ENCODE peak calls at places on chromosome 1, in four cellular contexts. J is GM20000, M is AG04450, B is fibroblast of lung. Z is an unnamed sample.

GRCh38 chr1:167057297-167057688 is 32.9 kb downstream of the GPA33 start:
- DNase-seq in J (peak), M (no peak), B (peak), Z (no peak)

GRCh38 chr1:61056674-61057439 is 25.5 kb upstream of the NFIA start:
- DNase-seq in J (no peak), M (no peak), B (peak), Z (peak)

GRCh38 chr1:209609403-209610377 is 26.2 kb downstream of the CAMK1G start:
- DNase-seq in J (no peak), M (no peak), B (no peak), Z (no peak)

GRCh38 chr1:182093781-182094180 is 32.3 kb upstream of the ZNF648 start:
- DNase-seq in J (no peak), M (no peak), B (no peak), Z (no peak)

GRCh38 chr1:47834326-47834725 is 162.9 kb downstream of the TRABD2B start:
- DNase-seq in J (no peak), M (no peak), B (no peak), Z (no peak)

GRCh38 chr1:192104852-192105251 is 53.4 kb upstream of the RGS18 start:
- DNase-seq in J (no peak), M (peak), B (peak), Z (no peak)

GRCh38 chr1:1827456-1827855 is 49.2 kb upstream of the NADK start:
- DNase-seq in J (no peak), M (no peak), B (no peak), Z (no peak)

GRCh38 chr1:11342677-11343076 is 69.7 kb downstream of the UBIAD1 start:
- DNase-seq in J (no peak), M (no peak), B (no peak), Z (no peak)

GRCh38 chr1:231921951-231922350 is 295.4 kb downstream of the DISC1 start:
- DNase-seq in J (no peak), M (no peak), B (no peak), Z (no peak)

GRCh38 chr1:206505702-206506375 is 1.5 kb upstream of the RASSF5 start:
- DNase-seq in J (peak), M (no peak), B (peak), Z (no peak)

GRCh38 chr1:195939844-195940243 is 668.4 kb downstream of the KCNT2 start:
- DNase-seq in J (no peak), M (no peak), B (peak), Z (no peak)

GRCh38 chr1:29453502-29454240 is 217.3 kb downstream of the PTPRU start:
- DNase-seq in J (peak), M (peak), B (peak), Z (no peak)

GRCh38 chr1:169698976-169699375 is 12.4 kb downstream of the SELL start:
- DNase-seq in J (no peak), M (no peak), B (no peak), Z (no peak)

GRCh38 chr1:7948950-7949349 is 8.3 kb upstream of the TNFRSF9 start:
- DNase-seq in J (no peak), M (peak), B (peak), Z (no peak)

GRCh38 chr1:98981917-98982513 is 22.6 kb downstream of the PLPPR5 start:
- DNase-seq in J (no peak), M (no peak), B (peak), Z (no peak)

GRCh38 chr1:218250492-218250891 is 34.6 kb upstream of the RRP15 start:
- DNase-seq in J (no peak), M (no peak), B (no peak), Z (no peak)

GRCh38 chr1:62509028-62509427 is 72.2 kb downstream of the USP1 start:
- DNase-seq in J (no peak), M (no peak), B (no peak), Z (no peak)

GRCh38 chr1:198681831-198682756 is 43.3 kb downstream of the PTPRC start:
- DNase-seq in J (peak), M (peak), B (peak), Z (peak)

GRCh38 chr1:57088689-57089088 is 122.9 kb upstream of the C8B start:
- DNase-seq in J (no peak), M (no peak), B (no peak), Z (no peak)

GRCh38 chr1:164602142-164602429 is 43.1 kb downstream of the PBX1 start:
- DNase-seq in J (no peak), M (no peak), B (no peak), Z (no peak)

GRCh38 chr1:237679687-237680086 is 211.0 kb downstream of the ZP4 start:
- DNase-seq in J (no peak), M (no peak), B (no peak), Z (no peak)

GRCh38 chr1:237672748-237673147 is 218.0 kb downstream of the ZP4 start:
- DNase-seq in J (no peak), M (no peak), B (peak), Z (no peak)

GRCh38 chr1:237681210-237681609 is 209.5 kb downstream of the ZP4 start:
- DNase-seq in J (no peak), M (no peak), B (peak), Z (no peak)

GRCh38 chr1:237677979-237678378 is 212.7 kb downstream of the ZP4 start:
- DNase-seq in J (no peak), M (peak), B (peak), Z (no peak)
- TF ChIP-seq CTCF in J (no peak), M (peak), B (no peak), Z (peak)

DNA sequence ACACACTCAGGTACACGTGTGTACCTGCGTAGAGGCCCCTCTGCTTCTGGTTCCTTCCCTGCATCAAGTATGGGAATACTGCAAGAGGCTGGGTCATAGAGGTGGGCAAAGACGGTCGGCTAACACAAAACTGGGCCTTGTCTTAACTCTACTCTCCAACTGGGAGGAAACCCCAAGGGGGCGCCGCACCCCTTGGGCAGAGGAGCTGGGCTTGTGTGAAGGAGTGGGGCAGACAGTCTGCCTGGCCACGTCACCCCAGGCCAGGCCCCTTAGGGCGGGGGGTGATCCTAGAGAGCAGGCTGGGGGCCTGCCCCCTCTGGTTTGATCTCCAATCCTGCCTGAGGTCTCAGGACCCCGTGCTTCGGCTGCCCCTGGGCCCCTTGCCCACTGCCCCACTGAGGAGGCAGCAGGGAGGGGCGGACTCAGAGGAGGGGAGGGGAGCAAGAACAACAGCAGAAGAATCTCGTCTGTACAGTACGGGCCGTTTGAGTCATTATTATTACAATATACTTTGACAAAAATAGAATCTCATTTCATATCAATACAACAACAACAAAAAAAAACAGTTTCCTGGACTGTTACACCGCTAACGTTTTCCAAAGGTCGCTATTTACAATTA is 34.7 kb downstream of the MEF2D start:
- DNase-seq in J (no peak), M (no peak), B (peak), Z (no peak)
- TF ChIP-seq CTCF in J (no peak), M (peak), B (no peak), Z (no peak)

DNA sequence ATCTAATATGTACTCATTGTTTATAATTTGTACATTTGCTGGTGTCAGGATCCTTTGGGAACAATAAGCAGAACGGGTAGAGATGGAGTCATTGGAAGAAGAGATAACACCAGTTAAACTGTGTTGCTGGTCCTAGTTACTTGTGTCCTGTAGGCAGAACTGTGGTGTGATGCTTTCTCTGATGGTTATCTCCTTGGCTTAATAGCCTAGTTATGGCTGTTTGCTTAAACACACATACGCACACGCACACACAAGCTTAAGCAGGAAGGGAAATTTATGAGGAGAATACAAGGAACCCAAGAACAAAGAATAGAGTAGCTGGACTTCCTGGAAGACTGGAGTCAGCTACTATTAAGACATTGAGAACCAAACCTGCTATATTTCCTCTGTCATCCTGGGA is 5.7 kb upstream of the PKN2 start:
- DNase-seq in J (no peak), M (no peak), B (no peak), Z (no peak)
- TF ChIP-seq CTCF in J (no peak), M (no peak), B (no peak), Z (no peak)

GRCh38 chr1:26234644-26235384 is 814 bp downstream of the CEP85 start:
- DNase-seq in J (peak), M (no peak), B (peak), Z (no peak)
- TF ChIP-seq CTCF in J (no peak), M (peak), B (no peak), Z (no peak)

DNA sequence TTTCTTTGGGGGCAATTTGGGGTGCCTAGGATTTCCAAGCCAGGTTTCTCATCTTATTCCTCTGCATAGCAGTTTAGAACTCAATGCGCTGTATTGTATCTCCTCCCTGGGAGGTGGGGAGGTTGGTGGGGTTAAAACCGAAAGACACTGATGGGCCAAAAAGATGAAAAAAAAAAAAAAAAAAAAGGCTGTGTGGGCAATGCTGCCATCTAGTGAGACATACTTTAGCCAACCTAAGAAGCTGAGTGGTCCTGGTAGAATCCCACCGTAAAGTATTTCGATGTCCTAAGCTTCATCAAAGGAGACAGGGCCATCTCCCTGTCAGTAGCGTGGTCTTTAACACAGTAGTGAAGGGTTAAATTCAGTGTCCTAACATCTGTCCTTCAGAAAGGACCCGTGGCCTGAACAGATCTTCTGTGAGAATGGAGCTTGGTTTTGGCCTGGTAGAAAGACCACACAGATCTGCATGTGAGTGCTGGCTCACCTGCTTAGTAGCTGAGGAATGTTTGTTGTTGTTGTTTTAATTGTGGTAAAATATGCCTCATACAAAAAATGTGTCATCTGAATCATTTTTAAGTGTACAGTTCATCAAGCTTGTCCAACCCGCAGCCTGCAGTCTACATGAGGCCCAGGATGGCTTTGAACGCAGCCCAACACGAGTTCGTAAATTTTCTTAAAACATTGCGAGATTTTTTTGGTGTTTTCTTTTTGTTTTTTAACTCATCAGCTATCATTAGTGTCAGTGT is 226.2 kb downstream of the KIF26B start:
- DNase-seq in J (no peak), M (no peak), B (no peak), Z (no peak)
- TF ChIP-seq CTCF in J (no peak), M (peak), B (peak), Z (peak)

DNA sequence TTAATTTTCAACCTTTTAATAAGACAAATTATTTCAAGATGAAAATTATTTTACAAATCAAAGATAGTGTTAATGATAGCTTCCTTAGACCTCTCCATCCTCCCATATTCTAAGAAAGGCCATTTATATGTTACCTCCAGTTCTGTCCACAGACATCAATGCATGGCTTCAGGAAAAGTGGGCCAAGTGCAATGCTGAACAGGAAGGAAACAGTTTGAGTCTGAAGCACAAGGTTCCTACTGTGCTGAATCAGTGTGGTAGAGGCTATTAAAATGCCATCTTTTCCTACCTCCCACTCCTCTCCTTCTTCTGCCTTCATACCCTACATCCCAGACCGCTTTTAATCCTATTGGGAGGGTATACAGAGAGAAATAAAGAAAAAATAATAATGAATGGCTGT is 62.7 kb upstream of the C1orf105 start:
- DNase-seq in J (no peak), M (no peak), B (no peak), Z (no peak)
- TF ChIP-seq CTCF in J (no peak), M (no peak), B (no peak), Z (no peak)

DNA sequence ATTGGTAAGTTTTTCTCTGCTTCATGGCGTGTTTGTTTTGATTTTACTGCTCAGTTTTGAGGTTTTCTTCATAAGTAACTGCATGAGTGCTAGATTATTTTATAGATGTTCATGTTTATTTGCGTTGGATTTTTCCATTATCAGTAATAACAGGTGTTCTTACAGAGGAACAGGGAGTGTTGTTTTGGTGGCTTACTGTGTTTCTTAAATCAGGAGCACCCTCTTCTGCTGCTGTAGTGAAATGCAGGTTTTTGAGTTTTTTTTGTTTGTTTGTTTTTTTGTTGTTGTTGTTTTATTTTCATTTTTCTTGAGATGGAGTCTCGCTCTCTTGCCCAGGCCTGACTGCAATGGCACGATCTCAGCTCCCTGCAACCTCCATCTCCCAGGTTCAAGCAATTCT is 32.6 kb downstream of the CTBS start:
- DNase-seq in J (no peak), M (no peak), B (peak), Z (no peak)
- TF ChIP-seq CTCF in J (no peak), M (no peak), B (no peak), Z (no peak)